ENCODE peak calls at places on chromosomes 6 and 20, in four cellular contexts. Z, M, K and L are unnamed samples.

GRCh38 chr6:28985396-28986164 is 19.5 kb downstream of the ZNF311 start:
- DNase-seq in Z (no peak), M (peak), K (peak), L (no peak)

GRCh38 chr6:158708239-158708638 is 58.4 kb downstream of the SYTL3 start:
- DNase-seq in Z (no peak), M (no peak), K (peak), L (no peak)

GRCh38 chr6:123777554-123777953 is 26.1 kb upstream of the NKAIN2 start:
- DNase-seq in Z (peak), M (peak), K (no peak), L (no peak)

GRCh38 chr20:43752561-43753301 is 25.9 kb upstream of the GTSF1L start:
- DNase-seq in Z (peak), M (no peak), K (peak), L (peak)

GRCh38 chr20:1629321-1629720 is 9.5 kb upstream of the SIRPB1 start:
- DNase-seq in Z (no peak), M (no peak), K (no peak), L (no peak)

GRCh38 chr6:21595265-21595950 is 1.9 kb downstream of the SOX4 start:
- DNase-seq in Z (no peak), M (no peak), K (peak), L (peak)

GRCh38 chr6:46954819-46955520 is 33.2 kb upstream of the ADGRF5 start:
- DNase-seq in Z (no peak), M (no peak), K (no peak), L (no peak)

GRCh38 chr20:24160563-24161355 is 172.2 kb upstream of the GGTLC1 start:
- DNase-seq in Z (peak), M (peak), K (no peak), L (no peak)

GRCh38 chr20:50403565-50404418 is 106.4 kb upstream of the PTPN1 start:
- DNase-seq in Z (no peak), M (no peak), K (no peak), L (no peak)

GRCh38 chr20:56412473-56412790 is 372 bp downstream of the CASS4 start:
- DNase-seq in Z (no peak), M (no peak), K (no peak), L (no peak)

GRCh38 chr20:41034239-41034638 is 5.6 kb downstream of the TOP1 start:
- DNase-seq in Z (no peak), M (no peak), K (no peak), L (no peak)

GRCh38 chr6:98783578-98783977 is 50.8 kb upstream of the POU3F2 start:
- DNase-seq in Z (no peak), M (no peak), K (no peak), L (no peak)

GRCh38 chr6:110534731-110535164 is 58.3 kb upstream of the SLC22A16 start:
- DNase-seq in Z (no peak), M (peak), K (no peak), L (no peak)

GRCh38 chr20:58682656-58683055 is 9.9 kb upstream of the NPEPL1 start:
- DNase-seq in Z (no peak), M (no peak), K (no peak), L (no peak)

GRCh38 chr6:168196881-168197635 is 118.0 kb upstream of the FRMD1 start:
- DNase-seq in Z (no peak), M (no peak), K (peak), L (no peak)

GRCh38 chr6:2999005-2999620 is 581 bp upstream of the NQO2 start:
- DNase-seq in Z (peak), M (peak), K (peak), L (no peak)

GRCh38 chr6:4487538-4487937 is 288.7 kb upstream of the CDYL start:
- DNase-seq in Z (no peak), M (no peak), K (no peak), L (no peak)

GRCh38 chr6:170271771-170272314 is 19.0 kb downstream of the DLL1 start:
- DNase-seq in Z (peak), M (no peak), K (peak), L (peak)

GRCh38 chr6:100463685-100464161 is 998 bp downstream of the SIM1 start:
- DNase-seq in Z (no peak), M (no peak), K (no peak), L (no peak)

GRCh38 chr6:97958143-97958542 is 675.1 kb upstream of the MMS22L start:
- DNase-seq in Z (no peak), M (no peak), K (no peak), L (no peak)

GRCh38 chr6:84521419-84522001 is 242.9 kb downstream of the TBX18 start:
- DNase-seq in Z (no peak), M (no peak), K (no peak), L (no peak)

GRCh38 chr6:33977606-33978438 is 168.1 kb downstream of the GRM4 start:
- DNase-seq in Z (no peak), M (no peak), K (peak), L (no peak)

GRCh38 chr6:157244175-157244574 is 79.1 kb downstream of the TMEM242 start:
- DNase-seq in Z (no peak), M (no peak), K (no peak), L (no peak)